ENCODE peak calls at places on chromosome 4, in five cellular contexts. One of them, this sample, is unnamed.

GRCh38 chr4:152079543-152080293 is 318.9 kb upstream of the GATB start:
- DNase-seq in lower lobe of right lung: no peak
- DNase-seq in caudate nucleus: no peak
- DNase-seq in stimulated activated naive B cell treated with anti-CD40 and anti-IgM and Interleukin-4, amounts not matched to agents 10 μg/mL and 1 μg/mL and 100 μg/mL, for 72 hours: no peak
- DNase-seq in nucleus accumbens: no peak
- DNase-seq in this sample: no peak

GRCh38 chr4:73533515-73534422 is 52.2 kb downstream of the AFM start:
- DNase-seq in nucleus accumbens: no peak
- DNase-seq in lower lobe of right lung: no peak
- DNase-seq in caudate nucleus: no peak
- DNase-seq in stimulated activated naive B cell treated with anti-CD40 and anti-IgM and Interleukin-4, amounts not matched to agents 10 μg/mL and 1 μg/mL and 100 μg/mL, for 72 hours: no peak
- DNase-seq in this sample: no peak

GRCh38 chr4:107125496-107125895 is 89.4 kb upstream of the DKK2 start:
- DNase-seq in caudate nucleus: no peak
- DNase-seq in nucleus accumbens: no peak
- DNase-seq in stimulated activated naive B cell treated with anti-CD40 and anti-IgM and Interleukin-4, amounts not matched to agents 10 μg/mL and 1 μg/mL and 100 μg/mL, for 72 hours: no peak
- DNase-seq in lower lobe of right lung: no peak
- DNase-seq in this sample: no peak

GRCh38 chr4:110085131-110085530 is 113.3 kb downstream of the ELOVL6 start:
- DNase-seq in lower lobe of right lung: no peak
- DNase-seq in nucleus accumbens: no peak
- DNase-seq in stimulated activated naive B cell treated with anti-CD40 and anti-IgM and Interleukin-4, amounts not matched to agents 10 μg/mL and 1 μg/mL and 100 μg/mL, for 72 hours: no peak
- DNase-seq in caudate nucleus: no peak
- DNase-seq in this sample: no peak

GRCh38 chr4:157128395-157128794 is 52.4 kb downstream of the GLRB start:
- DNase-seq in caudate nucleus: no peak
- DNase-seq in lower lobe of right lung: no peak
- DNase-seq in nucleus accumbens: no peak
- DNase-seq in stimulated activated naive B cell treated with anti-CD40 and anti-IgM and Interleukin-4, amounts not matched to agents 10 μg/mL and 1 μg/mL and 100 μg/mL, for 72 hours: no peak
- DNase-seq in this sample: no peak

GRCh38 chr4:165011403-165011802 is 20.4 kb upstream of the TRIM60 start:
- DNase-seq in stimulated activated naive B cell treated with anti-CD40 and anti-IgM and Interleukin-4, amounts not matched to agents 10 μg/mL and 1 μg/mL and 100 μg/mL, for 72 hours: no peak
- DNase-seq in nucleus accumbens: no peak
- DNase-seq in lower lobe of right lung: no peak
- DNase-seq in caudate nucleus: no peak
- DNase-seq in this sample: no peak

GRCh38 chr4:79030973-79031372 is 91.7 kb upstream of the PAQR3 start:
- DNase-seq in stimulated activated naive B cell treated with anti-CD40 and anti-IgM and Interleukin-4, amounts not matched to agents 10 μg/mL and 1 μg/mL and 100 μg/mL, for 72 hours: no peak
- DNase-seq in caudate nucleus: no peak
- DNase-seq in nucleus accumbens: no peak
- DNase-seq in lower lobe of right lung: no peak
- DNase-seq in this sample: no peak

GRCh38 chr4:91064157-91064853 is 937.1 kb downstream of the CCSER1 start:
- DNase-seq in caudate nucleus: no peak
- DNase-seq in nucleus accumbens: no peak
- DNase-seq in stimulated activated naive B cell treated with anti-CD40 and anti-IgM and Interleukin-4, amounts not matched to agents 10 μg/mL and 1 μg/mL and 100 μg/mL, for 72 hours: no peak
- DNase-seq in lower lobe of right lung: no peak
- DNase-seq in this sample: no peak

GRCh38 chr4:64756016-64756415 is 346.8 kb upstream of the TECRL start:
- DNase-seq in caudate nucleus: no peak
- DNase-seq in lower lobe of right lung: no peak
- DNase-seq in stimulated activated naive B cell treated with anti-CD40 and anti-IgM and Interleukin-4, amounts not matched to agents 10 μg/mL and 1 μg/mL and 100 μg/mL, for 72 hours: no peak
- DNase-seq in nucleus accumbens: no peak
- DNase-seq in this sample: no peak